ENCODE peak calls at places on chromosomes 4 and X, in six cellular contexts. J, M, P, I, R and W are unnamed samples.

GRCh38 chrX:132561974-132562373 is 73.1 kb upstream of the MBNL3 start:
- DNase-seq in M (no peak), R (no peak), P (no peak), J (no peak), I (no peak), W (no peak)

GRCh38 chr4:32775049-32775448 is 2054.9 kb downstream of the PCDH7 start:
- DNase-seq in M (peak), R (no peak), I (peak), J (no peak), P (peak), W (no peak)

GRCh38 chr4:183834252-183834651 is 70.9 kb upstream of the STOX2 start:
- DNase-seq in J (no peak), R (no peak), M (no peak), I (no peak), P (no peak), W (no peak)

GRCh38 chr4:168683595-168683994 is 186.7 kb downstream of the PALLD start:
- DNase-seq in R (no peak), I (no peak), J (no peak), P (no peak), M (no peak), W (no peak)

GRCh38 chrX:38045697-38046096 is 39.3 kb downstream of the SYTL5 start:
- DNase-seq in R (no peak), P (no peak), I (peak), M (peak), J (no peak), W (no peak)

GRCh38 chr4:5381981-5382441 is 326.3 kb downstream of the EVC2 start:
- DNase-seq in R (no peak), I (no peak), J (no peak), P (peak), M (no peak), W (no peak)

GRCh38 chrX:131831185-131831520 is 191.9 kb upstream of the STK26 start:
- DNase-seq in M (no peak), P (no peak), I (no peak), J (no peak), R (no peak), W (no peak)

GRCh38 chrX:10486373-10486772 is 134.0 kb downstream of the MID1 start:
- DNase-seq in M (no peak), I (peak), J (no peak), P (peak), R (no peak), W (no peak)

GRCh38 chrX:40938418-40938817 is 146.8 kb upstream of the USP9X start:
- DNase-seq in M (peak), R (no peak), J (no peak), I (peak), P (no peak), W (no peak)

GRCh38 chr4:122086338-122086737 is 65.8 kb upstream of the BLTP1 start:
- DNase-seq in I (no peak), J (no peak), R (no peak), P (peak), M (no peak), W (no peak)

GRCh38 chr4:139532951-139533350 is 23.1 kb downstream of the SETD7 start:
- DNase-seq in M (peak), J (no peak), P (no peak), I (no peak), R (no peak), W (no peak)

GRCh38 chrX:132651411-132652086 is 162.7 kb upstream of the MBNL3 start:
- DNase-seq in R (no peak), I (no peak), M (peak), P (peak), J (no peak), W (no peak)

GRCh38 chrX:48899078-48899410 is 1.3 kb downstream of the PQBP1 start:
- DNase-seq in I (no peak), M (no peak), P (no peak), R (no peak), J (no peak), W (no peak)

GRCh38 chr4:157204634-157205244 is 15.8 kb upstream of the GRIA2 start:
- DNase-seq in I (peak), M (peak), J (no peak), P (no peak), R (no peak), W (no peak)

GRCh38 chr4:38190717-38191178 is 230.6 kb downstream of the PTTG2 start:
- DNase-seq in M (peak), I (peak), J (no peak), P (peak), R (no peak), W (no peak)

GRCh38 chrX:68060506-68061205 is 372.6 kb downstream of the OPHN1 start:
- DNase-seq in J (no peak), R (no peak), P (no peak), M (no peak), I (no peak), W (no peak)

GRCh38 chr4:73721901-73722300 is 18.5 kb upstream of the CXCL8 start:
- DNase-seq in R (no peak), M (no peak), J (no peak), I (no peak), P (no peak), W (no peak)

GRCh38 chrX:19840899-19841648 is 46.3 kb downstream of the SH3KBP1 start:
- DNase-seq in R (no peak), I (no peak), P (no peak), J (peak), M (no peak), W (no peak)

GRCh38 chr4:169103966-169104412 is 93.9 kb upstream of the CBR4 start:
- DNase-seq in P (no peak), J (no peak), R (no peak), M (no peak), I (no peak), W (no peak)

GRCh38 chr4:96677499-96677898 is 837.6 kb downstream of the PDHA2 start:
- DNase-seq in P (peak), M (no peak), R (no peak), J (no peak), I (peak), W (no peak)

GRCh38 chr4:152352215-152352614 is 183.7 kb downstream of the FBXW7 start:
- DNase-seq in P (peak), R (no peak), J (no peak), I (no peak), M (no peak), W (no peak)

GRCh38 chr4:105088110-105088879 is 58.4 kb upstream of the TET2 start:
- DNase-seq in P (peak), I (peak), R (no peak), M (peak), J (no peak), W (no peak)

GRCh38 chrX:85914431-85914830 is 132.9 kb downstream of the CHM start:
- DNase-seq in P (no peak), J (no peak), I (no peak), R (no peak), M (no peak), W (no peak)
- H3K4me3 ChIP-seq in P (no peak), J (no peak), I (no peak), R (no peak), M (no peak), W (no peak)

DNA sequence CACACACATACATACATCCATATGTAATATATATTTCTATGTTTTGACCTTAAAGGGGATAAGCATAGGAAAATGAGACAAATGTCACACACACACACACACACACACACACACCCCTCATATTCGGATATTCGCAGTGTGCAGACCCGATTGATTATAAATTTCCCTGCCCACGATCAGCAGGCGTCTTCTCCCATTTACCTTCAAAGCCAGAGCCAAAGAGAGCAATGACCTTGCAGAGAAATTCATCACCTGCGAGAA is 485 bp downstream of the GPRIN3 start:
- DNase-seq in R (no peak), I (no peak), P (no peak), J (no peak), M (no peak), W (no peak)
- H3K27ac ChIP-seq in R (no peak), I (no peak), P (no peak), J (no peak), M (no peak), W (peak)

GRCh38 chr4:108155373-108155772 is 13.4 kb downstream of the LEF1 start:
- DNase-seq in J (no peak), I (no peak), R (no peak), M (no peak), P (peak), W (no peak)
- TF ChIP-seq CTCF in J (no peak), I (no peak), R (no peak), M (no peak), P (no peak), W (peak)

GRCh38 chrX:118975831-118976598 is 1.6 kb downstream of the LONRF3 start:
- DNase-seq in M (peak), J (no peak), R (peak), P (peak), I (peak), W (peak)

GRCh38 chrX:118973389-118974087 is 880 bp upstream of the LONRF3 start:
- DNase-seq in M (no peak), R (no peak), P (no peak), I (no peak), J (no peak), W (no peak)

GRCh38 chrX:118974088-118974907 is at the start of gene LONRF3:
- DNase-seq in M (peak), R (peak), J (no peak), I (peak), P (peak), W (peak)

GRCh38 chrX:118976599-118977340 is 2.4 kb downstream of the LONRF3 start:
- DNase-seq in P (no peak), I (peak), J (no peak), R (no peak), M (peak), W (peak)

DNA sequence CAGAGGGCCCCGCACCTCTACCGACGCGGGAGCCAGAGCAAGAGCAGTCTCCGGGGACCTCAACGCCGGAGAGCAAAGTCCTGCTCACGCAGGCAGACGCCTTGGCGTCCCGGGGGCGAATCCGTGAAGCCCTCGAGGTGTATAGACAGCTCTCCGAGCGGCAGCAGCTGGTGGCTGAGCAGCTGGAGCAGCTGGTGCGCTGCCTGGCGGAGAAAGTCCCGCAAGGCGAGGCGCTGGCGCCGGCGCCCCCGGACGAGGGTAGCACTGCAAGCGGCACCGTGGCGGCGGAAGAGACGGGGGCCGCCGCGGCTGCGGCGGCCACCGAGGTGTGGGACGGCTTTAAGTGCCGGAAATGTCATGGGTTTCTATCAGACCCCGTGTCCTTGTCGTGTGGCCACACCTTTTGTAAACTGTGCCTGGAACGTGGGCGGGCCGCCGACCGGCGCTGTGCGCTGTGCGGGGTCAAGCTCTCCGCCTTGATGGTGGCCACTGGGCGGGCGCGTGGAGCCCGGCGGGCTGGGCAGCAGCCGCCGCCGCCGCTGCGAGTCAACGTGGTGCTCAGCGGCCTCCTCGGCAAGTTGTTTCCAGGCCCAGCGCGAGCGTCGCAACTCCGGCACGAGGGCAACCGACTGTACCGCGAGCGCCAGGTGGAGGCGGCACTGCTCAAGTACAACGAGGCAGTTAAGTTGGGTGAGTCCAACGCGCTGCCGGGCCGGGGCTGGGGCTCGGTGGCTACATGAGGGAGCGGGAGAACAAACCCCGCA is 672 bp downstream of the LONRF3 start:
- DNase-seq in I (peak), R (no peak), J (no peak), M (peak), P (no peak), W (peak)
- H3K4me3 ChIP-seq in I (peak), R (peak), J (no peak), M (peak), P (no peak), W (peak)

DNA sequence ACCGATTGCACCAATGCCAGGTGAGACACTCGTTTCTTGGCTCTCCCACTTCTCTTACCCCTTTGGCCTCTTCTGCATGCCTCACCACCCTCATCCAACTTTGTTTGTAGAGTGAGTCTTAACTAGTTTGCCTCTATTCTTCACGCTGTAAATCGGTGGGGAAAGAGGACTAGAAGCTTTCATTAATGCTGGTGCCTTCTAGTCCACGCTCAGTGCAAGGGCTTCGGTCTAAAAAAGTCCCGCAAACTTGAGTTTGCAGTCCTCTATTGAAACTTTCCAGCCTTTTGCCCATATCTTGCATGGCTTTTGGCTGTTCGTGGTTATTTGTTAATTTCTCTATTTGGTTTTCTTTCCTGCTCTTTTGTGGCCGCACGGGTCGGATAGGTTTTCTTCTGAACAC is 838 bp downstream of the DACH2 start:
- DNase-seq in R (no peak), M (no peak), I (no peak), P (no peak), J (no peak), W (no peak)
- H3K27ac ChIP-seq in R (no peak), M (no peak), I (no peak), P (no peak), J (no peak), W (no peak)

GRCh38 chr4:46329118-46329976 is 60.6 kb downstream of the GABRA2 start:
- DNase-seq in P (peak), R (peak), M (peak), I (peak), J (no peak), W (no peak)
- TF ChIP-seq CTCF in P (no peak), R (peak), M (peak), I (peak), J (peak), W (no peak)

DNA sequence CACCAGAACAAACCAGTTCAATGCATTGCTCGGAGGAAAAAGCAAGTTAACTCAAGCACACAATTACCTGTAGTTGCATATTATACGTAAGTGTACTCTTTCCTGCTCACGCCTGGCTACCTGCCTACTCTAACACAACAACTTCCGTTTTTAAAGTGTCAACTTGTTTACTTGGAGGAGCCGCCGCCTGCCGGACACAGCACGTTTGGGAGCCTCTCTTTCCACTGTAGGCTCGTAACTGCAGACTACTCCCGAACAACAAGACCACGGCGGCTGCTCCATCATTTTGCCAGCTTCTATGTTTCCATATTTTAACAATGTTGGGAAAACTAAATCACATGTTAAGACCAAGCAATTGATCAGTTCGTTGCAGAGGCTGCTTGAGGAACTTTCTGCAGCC is 882 bp downstream of the MTNR1A start:
- DNase-seq in I (peak), R (no peak), P (peak), J (no peak), M (peak), W (no peak)
- H3K4me3 ChIP-seq in I (peak), R (peak), P (no peak), J (no peak), M (peak), W (no peak)

GRCh38 chr4:10041036-10041435 is 19.7 kb upstream of the SLC2A9 start:
- DNase-seq in R (no peak), P (no peak), I (no peak), M (no peak), J (no peak), W (no peak)
- H3K27ac ChIP-seq in R (no peak), P (no peak), I (no peak), M (no peak), J (no peak), W (no peak)

DNA sequence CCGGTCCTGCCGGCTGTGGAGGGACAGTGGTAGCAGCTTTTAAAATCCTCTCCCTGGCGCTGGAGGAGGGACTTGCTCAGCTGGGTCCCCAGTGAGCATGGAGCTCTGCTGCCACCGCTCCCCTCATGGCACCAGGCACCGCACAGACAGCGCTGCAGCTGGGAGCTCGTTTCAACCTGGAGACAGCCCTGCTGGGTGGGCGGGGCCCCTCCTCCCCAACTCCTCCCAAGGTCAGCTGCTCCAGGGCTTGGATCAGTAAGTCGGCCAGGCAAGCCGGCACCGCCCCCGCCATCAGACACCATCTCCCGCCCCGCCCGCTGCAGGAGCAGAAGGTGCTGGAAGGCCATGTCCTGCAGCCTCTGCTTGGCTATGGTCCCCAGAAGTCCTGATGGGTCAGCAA is 16.4 kb downstream of the ZFYVE28 start:
- DNase-seq in I (peak), P (no peak), M (peak), R (peak), J (no peak), W (no peak)
- TF ChIP-seq CTCF in I (no peak), P (no peak), M (no peak), R (peak), J (no peak), W (no peak)

GRCh38 chr4:72525938-72526337 is 43.1 kb downstream of the ADAMTS3 start:
- DNase-seq in I (peak), J (no peak), M (no peak), R (no peak), P (peak), W (no peak)
- H3K4me3 ChIP-seq in I (no peak), J (no peak), M (no peak), R (no peak), P (no peak), W (no peak)